ENCODE peak calls at places on chromosomes 4 and X, in four cellular contexts. U is HepG2, K is IMR-90, N is K562. Z is an unnamed sample.

GRCh38 chrX:72714471-72714916 is 388 bp upstream of the PHKA1 start:
- DNase-seq in N (peak; percentile 21), K (peak; percentile 62), U (peak; percentile 12), Z (peak; percentile 75)

GRCh38 chr4:133969202-133969873 is 232.3 kb downstream of the PABPC4L start:
- DNase-seq in U (no peak), N (peak; percentile 7), K (peak; percentile 20), Z (peak; percentile 1)

GRCh38 chr4:145954924-145955339 is 16.3 kb upstream of the ZNF827 start:
- DNase-seq in U (no peak), N (peak; percentile 82), K (peak; percentile 96), Z (no peak)

GRCh38 chr4:36004231-36004851 is 240.0 kb downstream of the ARAP2 start:
- DNase-seq in K (no peak), N (no peak), U (no peak), Z (no peak)

GRCh38 chr4:8225704-8226443 is 26.8 kb downstream of the SH3TC1 start:
- DNase-seq in K (no peak), N (no peak), U (peak; percentile 73), Z (no peak)

GRCh38 chr4:76199664-76200211 is 13.9 kb downstream of the SCARB2 start:
- DNase-seq in N (no peak), U (no peak), K (peak; percentile 31), Z (no peak)

GRCh38 chr4:94766856-94767255 is 9.1 kb downstream of the BMPR1B start:
- DNase-seq in K (peak; percentile 60), U (no peak), N (no peak), Z (peak; percentile 75)

GRCh38 chr4:85672959-85673358 is 198.0 kb downstream of the ARHGAP24 start:
- DNase-seq in N (no peak), K (no peak), U (no peak), Z (no peak)

GRCh38 chr4:1201851-1202525 is 29.6 kb upstream of the SPON2 start:
- DNase-seq in U (no peak), N (peak; percentile 19), K (peak; percentile 95), Z (no peak)

GRCh38 chr4:70772929-70773555 is 51.3 kb downstream of the RUFY3 start:
- DNase-seq in N (no peak), K (no peak), U (no peak), Z (no peak)

GRCh38 chr4:122635205-122635604 is 14.3 kb upstream of the IL21 start:
- DNase-seq in N (no peak), U (no peak), K (no peak), Z (no peak)

GRCh38 chr4:30172416-30172815 is 547.8 kb upstream of the PCDH7 start:
- DNase-seq in N (no peak), U (no peak), K (peak; percentile 2), Z (no peak)

GRCh38 chr4:93659629-93660028 is 168.9 kb upstream of the ATOH1 start:
- DNase-seq in U (no peak), K (peak; percentile 30), N (no peak), Z (no peak)

DNA sequence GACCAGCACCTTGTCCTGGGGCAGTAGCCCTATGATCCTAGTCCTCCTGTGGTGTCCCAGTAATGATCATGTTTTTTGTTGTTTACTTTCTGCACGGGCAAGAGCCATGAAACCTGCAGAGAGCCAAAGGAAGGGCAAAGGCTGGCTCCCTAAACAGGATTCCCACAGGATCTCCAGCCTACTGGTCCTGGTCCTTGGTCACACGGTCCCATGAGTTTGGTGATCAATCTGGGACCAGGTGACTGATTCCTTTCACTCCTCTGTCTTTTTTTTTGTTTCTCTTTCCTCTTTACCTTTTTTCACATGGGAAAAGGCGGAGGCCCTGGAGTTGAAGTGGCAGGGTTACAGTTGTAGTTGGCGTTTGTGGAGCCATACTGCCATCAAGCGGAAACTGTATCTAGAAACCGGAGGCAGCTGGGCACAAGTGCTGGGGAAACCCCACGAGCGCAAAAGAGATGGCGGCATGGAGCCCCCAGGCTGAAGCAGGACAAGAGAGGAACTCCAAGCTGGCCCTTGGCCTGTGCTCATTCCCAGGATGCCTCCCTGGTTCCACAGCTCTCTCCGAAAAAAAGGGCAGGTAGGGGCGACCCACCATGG is 34.6 kb downstream of the NBDY start:
- DNase-seq in U (peak; percentile 15), N (peak; percentile 1), K (peak; percentile 75), Z (no peak)
- TF ChIP-seq USF2 in U (no peak), N (no peak), K (no peak), Z (no peak)

GRCh38 chrX:18630956-18631355 is 41.0 kb downstream of the RS1 start:
- DNase-seq in K (no peak), N (no peak), U (peak; percentile 89), Z (no peak)
- TF ChIP-seq MAFK in K (no peak), N (no peak), U (no peak), Z (no peak)

DNA sequence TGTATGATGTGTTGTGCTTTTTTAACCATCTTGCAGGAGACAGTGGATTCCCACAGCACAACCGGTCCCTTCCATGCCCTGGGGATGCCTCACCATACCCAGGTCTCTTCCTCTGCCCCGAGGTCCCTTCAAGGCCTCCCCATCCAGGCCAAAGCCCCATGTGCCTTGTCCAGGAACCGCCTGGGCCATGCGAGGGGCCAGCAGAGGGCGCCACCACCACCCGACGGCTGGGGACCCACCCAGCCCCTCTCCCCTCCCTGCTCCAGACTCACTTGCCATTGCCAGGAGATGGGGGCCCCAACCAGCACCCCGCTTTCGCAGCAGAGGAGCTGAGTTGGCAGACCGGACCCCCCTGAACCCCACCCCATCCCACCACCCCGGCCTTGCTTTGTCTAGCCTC is 485.5 kb downstream of the TRAM1L1 start:
- DNase-seq in N (peak; percentile 22), K (no peak), U (no peak), Z (peak; percentile 0)
- TF ChIP-seq RAD21 in N (no peak), K (no peak), U (no peak), Z (no peak)

GRCh38 chrX:44433556-44433955 is 90.1 kb upstream of the EFHC2 start:
- DNase-seq in N (no peak), U (no peak), K (no peak), Z (no peak)
- TF ChIP-seq USF2 in N (no peak), U (no peak), K (no peak), Z (no peak)

GRCh38 chr4:167622481-167623240 is 388.4 kb upstream of the SPOCK3 start:
- DNase-seq in U (peak; percentile 10), N (peak; percentile 50), K (peak; percentile 19), Z (peak; percentile 45)
- TF ChIP-seq MAFK in U (no peak), N (no peak), K (no peak), Z (no peak)

Z was measured in A549.